ENCODE peak calls at places on chromosomes 4 and X, in six cellular contexts. S is heart right ventricle; K is RWPE1; D is endothelial cell; G is stimulated activated CD8-positive, alpha-beta memory T cell treated with anti-CD3 and anti-CD28 coated beads, Interleukin-12 subunit alpha, Interleukin-12 subunit beta, amount 100 ng/mL, for 4 hours; W is lower lobe of right lung. I is an unnamed sample.

GRCh38 chr4:73859614-73860088 is 6.6 kb downstream of the PF4V1 start:
- DNase-seq in D (no peak), S (no peak), G (no peak), W (no peak), K (no peak), I (no peak)

GRCh38 chr4:184477201-184477999 is 3.0 kb upstream of the IRF2 start:
- DNase-seq in S (no peak), W (no peak), K (no peak), G (no peak), D (no peak), I (no peak)

GRCh38 chrX:16617382-16617781 is 32.6 kb upstream of the S100G start:
- DNase-seq in K (no peak), W (no peak), D (no peak), S (no peak), G (no peak), I (no peak)

GRCh38 chr4:166957451-166957850 is 276.8 kb downstream of the SPOCK3 start:
- DNase-seq in K (no peak), W (no peak), S (no peak), G (no peak), D (no peak), I (no peak)

GRCh38 chr4:133045288-133045687 is 103.8 kb upstream of the PCDH10 start:
- DNase-seq in K (no peak), D (no peak), W (no peak), G (no peak), S (no peak), I (no peak)

GRCh38 chrX:130125090-130125489 is 14.8 kb upstream of the ELF4 start:
- DNase-seq in G (no peak), K (peak), D (no peak), S (peak), W (no peak), I (no peak)

GRCh38 chr4:110959041-110959643 is 336.3 kb upstream of the PITX2 start:
- DNase-seq in K (no peak), W (no peak), S (no peak), G (no peak), D (no peak), I (no peak)

GRCh38 chr4:182843813-182844325 is 73.3 kb downstream of the DCTD start:
- DNase-seq in G (no peak), S (no peak), K (peak), D (no peak), W (no peak), I (no peak)

GRCh38 chr4:75547647-75548387 is 8.0 kb upstream of the ODAPH start:
- DNase-seq in D (peak), K (no peak), G (no peak), S (peak), W (peak), I (no peak)

GRCh38 chrX:66013195-66013816 is 26.6 kb downstream of the VSIG4 start:
- DNase-seq in D (no peak), K (no peak), S (no peak), G (no peak), W (no peak), I (no peak)

GRCh38 chr4:154854362-154854761 is 73.3 kb downstream of the RBM46 start:
- DNase-seq in G (no peak), W (no peak), S (no peak), D (no peak), K (peak), I (no peak)

GRCh38 chr4:150131581-150132228 is 53.5 kb downstream of the DCLK2 start:
- DNase-seq in G (no peak), W (no peak), S (no peak), D (no peak), K (no peak), I (no peak)

GRCh38 chrX:24789047-24789446 is 95.3 kb downstream of the POLA1 start:
- DNase-seq in S (no peak), G (no peak), W (no peak), K (no peak), D (no peak), I (no peak)

GRCh38 chrX:69192603-69193002 is 27.4 kb upstream of the PJA1 start:
- DNase-seq in S (no peak), G (no peak), K (no peak), D (no peak), W (no peak), I (no peak)

GRCh38 chr4:183142566-183143545 is 43.8 kb downstream of the WWC2 start:
- DNase-seq in W (no peak), S (peak), D (no peak), G (no peak), K (peak), I (no peak)

GRCh38 chrX:11893933-11894710 is 136.1 kb downstream of the MSL3 start:
- DNase-seq in G (no peak), K (no peak), D (no peak), S (no peak), W (no peak), I (no peak)

GRCh38 chr4:4677825-4678522 is 136.1 kb upstream of the STX18 start:
- DNase-seq in K (no peak), W (no peak), G (no peak), S (peak), D (peak), I (no peak)

I was measured in effector memory CD4-positive, alpha-beta T cell.